ENCODE peak calls at places on chromosome 4, in six cellular contexts. W is fibroblast of the aortic adventitia; O is uterus; F is neural progenitor cell; L is activated CD8-positive, alpha-beta T cell treated with anti-CD3 and anti-CD28 coated beads for 36 hours; E is heart left ventricle. G is an unnamed sample.

GRCh38 chr4:61555789-61556188 is 355.7 kb downstream of the ADGRL3 start:
- DNase-seq in E (no peak), W (peak; percentile 62), O (no peak), L (no peak), F (no peak), G (no peak)

GRCh38 chr4:113790478-113790877 is 28.9 kb upstream of the CAMK2D start:
- DNase-seq in F (no peak), E (no peak), L (no peak), O (no peak), W (no peak), G (no peak)

GRCh38 chr4:102809691-102810090 is 17.7 kb downstream of the UBE2D3 start:
- DNase-seq in O (no peak), W (peak; percentile 40), L (no peak), F (no peak), E (no peak), G (no peak)

GRCh38 chr4:101306764-101307615 is 40.3 kb downstream of the PPP3CA start:
- DNase-seq in L (no peak), O (no peak), F (no peak), E (no peak), W (peak; percentile 74), G (no peak)

GRCh38 chr4:171920901-171921300 is 107.7 kb downstream of the GALNTL6 start:
- DNase-seq in W (no peak), O (no peak), E (no peak), F (no peak), L (no peak), G (no peak)

GRCh38 chr4:6343950-6344408 is 74.3 kb downstream of the WFS1 start:
- DNase-seq in L (no peak), F (no peak), E (no peak), O (no peak), W (peak; percentile 54), G (no peak)

GRCh38 chr4:4386736-4387392 is at the start of gene NSG1:
- DNase-seq in W (peak; percentile 11), L (peak; percentile 58), O (no peak), F (peak; percentile 73), E (peak; percentile 25), G (no peak)

GRCh38 chr4:156710571-156711195 is 260.9 kb downstream of the PDGFC start:
- DNase-seq in F (no peak), E (no peak), W (peak; percentile 54), L (no peak), O (no peak), G (no peak)

GRCh38 chr4:82833696-82834313 is 35.2 kb upstream of the SCD5 start:
- DNase-seq in W (peak; percentile 82), L (no peak), F (no peak), E (peak; percentile 17), O (no peak), G (no peak)

GRCh38 chr4:820230-821172 is 5.4 kb downstream of the CPLX1 start:
- DNase-seq in E (no peak), W (no peak), O (no peak), F (no peak), L (no peak), G (no peak)

GRCh38 chr4:123990310-123990709 is 593.7 kb downstream of the SPRY1 start:
- DNase-seq in L (no peak), F (no peak), W (no peak), E (no peak), O (no peak), G (no peak)
- TF ChIP-seq CTCF in L (no peak), F (no peak), W (no peak), E (no peak), O (no peak), G (no peak)

GRCh38 chr4:111043286-111043685 is 420.4 kb upstream of the PITX2 start:
- DNase-seq in E (no peak), F (no peak), O (no peak), L (no peak), W (no peak), G (no peak)

GRCh38 chr4:111048316-111048715 is 425.4 kb upstream of the PITX2 start:
- DNase-seq in L (no peak), O (no peak), W (no peak), E (no peak), F (no peak), G (no peak)

GRCh38 chr4:111040904-111041303 is 418.0 kb upstream of the PITX2 start:
- DNase-seq in O (no peak), W (no peak), L (no peak), F (no peak), E (no peak), G (no peak)

GRCh38 chr4:111046811-111047210 is 423.9 kb upstream of the PITX2 start:
- DNase-seq in F (no peak), L (no peak), E (no peak), W (no peak), O (no peak), G (no peak)

GRCh38 chr4:111045992-111046391 is 423.1 kb upstream of the PITX2 start:
- DNase-seq in O (no peak), L (no peak), E (no peak), F (no peak), W (no peak), G (no peak)
- TF ChIP-seq CTCF in O (no peak), L (no peak), E (no peak), F (peak; percentile 44), W (no peak), G (no peak)

GRCh38 chr4:78669453-78669852 is 106.7 kb upstream of the BMP2K start:
- DNase-seq in E (no peak), L (no peak), O (no peak), F (no peak), W (no peak), G (no peak)
- TF ChIP-seq CTCF in E (no peak), L (no peak), O (no peak), F (peak; percentile 36), W (peak; percentile 25), G (no peak)

DNA sequence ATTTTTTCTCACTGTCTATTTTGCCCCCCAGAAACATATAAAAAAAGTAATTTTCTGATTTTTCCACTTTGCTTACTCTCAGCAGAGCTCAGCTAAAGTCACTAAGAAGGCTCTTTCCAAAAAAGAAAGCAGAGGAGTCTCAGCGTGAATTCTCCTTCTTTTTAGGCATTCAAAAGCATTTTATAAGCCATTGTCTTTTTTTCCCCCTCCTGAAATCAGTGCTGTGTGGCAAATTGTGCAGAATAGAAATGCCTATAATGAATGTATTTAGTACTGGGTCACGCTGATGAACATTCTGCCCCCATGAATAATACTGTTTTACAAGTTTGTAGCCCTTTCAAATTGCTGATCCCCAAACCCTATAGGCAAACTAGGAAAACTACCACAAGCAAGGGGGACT is 1.6 kb upstream of the PCDH18 start:
- DNase-seq in E (no peak), W (no peak), O (no peak), L (no peak), F (peak; percentile 57), G (no peak)
- TF ChIP-seq CTCF in E (no peak), W (no peak), O (no peak), L (no peak), F (no peak), G (no peak)

DNA sequence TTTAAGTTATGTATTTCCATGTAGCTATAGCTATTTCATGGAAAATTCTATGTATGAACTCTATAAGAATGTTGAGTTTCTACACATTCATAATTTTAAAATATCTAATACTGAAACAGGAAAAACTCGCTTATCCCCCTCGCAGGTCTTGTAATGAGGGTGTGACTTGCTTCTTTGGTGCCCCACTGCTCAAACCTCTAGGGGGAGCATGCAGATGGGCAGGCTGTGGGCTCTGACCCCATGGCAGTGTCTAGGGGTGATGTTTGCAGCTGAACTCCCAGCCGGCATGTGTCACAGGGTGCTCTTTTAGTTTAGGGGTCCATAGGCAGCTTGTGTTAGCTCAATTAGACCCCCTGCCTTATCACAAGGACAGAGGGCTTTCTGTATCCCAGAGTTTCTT is 1825.7 kb upstream of the ADGRL3 start:
- DNase-seq in W (no peak), O (no peak), E (no peak), F (no peak), L (no peak), G (no peak)
- TF ChIP-seq CTCF in W (no peak), O (no peak), E (no peak), F (peak; percentile 42), L (no peak), G (no peak)

DNA sequence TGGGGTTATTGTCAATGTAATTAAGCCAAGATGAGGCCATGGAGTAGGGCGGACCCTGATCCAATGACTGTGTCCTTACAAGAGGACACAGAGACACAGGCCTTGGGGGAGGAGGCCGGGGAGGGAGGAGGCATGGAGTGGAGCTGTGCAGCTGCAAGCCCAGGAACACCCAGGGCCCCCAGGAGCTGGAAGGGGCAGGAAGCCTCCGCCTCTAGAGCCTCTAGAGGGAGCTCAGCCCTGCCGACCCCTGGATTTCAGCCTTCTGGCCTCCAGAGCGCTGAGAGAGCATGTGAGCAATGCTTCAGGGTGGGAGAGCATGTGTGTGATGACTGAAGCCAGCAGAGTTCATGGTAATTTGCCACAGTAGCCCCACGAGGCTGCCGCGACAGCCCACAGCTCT is 234.6 kb downstream of the AFAP1 start:
- DNase-seq in W (peak; percentile 13), L (no peak), E (peak; percentile 29), O (no peak), F (peak; percentile 44), G (no peak)
- TF ChIP-seq CTCF in W (no peak), L (no peak), E (no peak), O (no peak), F (peak; percentile 20), G (no peak)

GRCh38 chr4:150591904-150592303 is 10.0 kb downstream of the MAB21L2 start:
- DNase-seq in F (peak; percentile 37), O (no peak), W (no peak), E (no peak), L (no peak), G (no peak)
- TF ChIP-seq CTCF in F (no peak), O (no peak), W (no peak), E (no peak), L (no peak), G (no peak)

DNA sequence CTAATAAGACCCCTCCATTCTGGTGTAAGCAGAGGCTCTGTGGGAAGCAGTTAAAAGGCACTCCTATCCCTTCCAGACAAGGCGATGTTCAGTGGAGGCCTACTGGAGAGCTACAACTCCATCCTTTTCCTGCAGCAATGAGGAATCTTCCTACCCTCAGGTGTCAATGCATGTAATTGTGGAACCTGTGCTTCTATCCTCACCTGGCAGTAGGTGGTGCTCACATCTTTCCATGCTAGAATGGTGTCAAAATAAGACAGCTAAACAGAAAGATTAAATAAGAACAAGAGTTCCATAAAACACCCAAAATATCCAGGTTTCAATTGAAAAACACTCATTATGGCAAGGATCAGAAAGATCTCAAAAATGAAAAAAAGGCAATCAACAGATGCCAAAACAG is 224.6 kb downstream of the IL15 start:
- DNase-seq in E (no peak), F (no peak), O (no peak), L (no peak), W (no peak), G (no peak)
- TF ChIP-seq CTCF in E (no peak), F (no peak), O (no peak), L (no peak), W (no peak), G (no peak)

GRCh38 chr4:89599026-89599425 is 237.9 kb downstream of the SNCA start:
- DNase-seq in L (no peak), O (no peak), E (no peak), W (no peak), F (no peak), G (no peak)

GRCh38 chr4:89598602-89599001 is 238.4 kb downstream of the SNCA start:
- DNase-seq in E (no peak), F (peak; percentile 7), W (peak; percentile 4), O (no peak), L (no peak), G (no peak)
- TF ChIP-seq CTCF in E (peak; percentile 19), F (peak; percentile 53), W (no peak), O (peak; percentile 21), L (peak; percentile 20), G (no peak)

GRCh38 chr4:87054900-87055299 is 120.1 kb downstream of the AFF1 start:
- DNase-seq in L (no peak), W (no peak), F (no peak), E (no peak), O (no peak), G (no peak)
- TF ChIP-seq CTCF in L (no peak), W (no peak), F (no peak), E (no peak), O (no peak), G (no peak)

G was measured in GM13976.